ENCODE peak calls at places on chromosome 3, in six cellular contexts. One of them, this sample, is unnamed.

GRCh38 chr3:138434276-138434874 is at the start of gene ESYT3:
- DNase-seq in HFFc6: no peak
- DNase-seq in anterior cingulate cortex: no peak
- DNase-seq in Peyer's patch: no peak
- DNase-seq in kidney glomerular epithelial cell: peak
- DNase-seq in WERI-Rb-1: no peak
- DNase-seq in this sample: peak

GRCh38 chr3:113287111-113287817 is 75.9 kb downstream of the BOC start:
- DNase-seq in HFFc6: peak
- DNase-seq in anterior cingulate cortex: no peak
- DNase-seq in Peyer's patch: no peak
- DNase-seq in kidney glomerular epithelial cell: peak
- DNase-seq in WERI-Rb-1: no peak
- DNase-seq in this sample: peak

GRCh38 chr3:28244471-28244870 is 3.1 kb downstream of the CMC1 start:
- DNase-seq in HFFc6: no peak
- DNase-seq in anterior cingulate cortex: no peak
- DNase-seq in Peyer's patch: no peak
- DNase-seq in kidney glomerular epithelial cell: no peak
- DNase-seq in WERI-Rb-1: no peak
- DNase-seq in this sample: no peak

GRCh38 chr3:73656241-73656890 is 31.6 kb upstream of the PDZRN3 start:
- DNase-seq in HFFc6: peak
- DNase-seq in anterior cingulate cortex: no peak
- DNase-seq in Peyer's patch: no peak
- DNase-seq in kidney glomerular epithelial cell: no peak
- DNase-seq in WERI-Rb-1: no peak
- DNase-seq in this sample: no peak

GRCh38 chr3:101729586-101729985 is 5.2 kb downstream of the CEP97 start:
- DNase-seq in HFFc6: no peak
- DNase-seq in anterior cingulate cortex: no peak
- DNase-seq in Peyer's patch: no peak
- DNase-seq in kidney glomerular epithelial cell: no peak
- DNase-seq in WERI-Rb-1: no peak
- DNase-seq in this sample: no peak

GRCh38 chr3:6108957-6109356 is 752.0 kb upstream of the GRM7 start:
- DNase-seq in HFFc6: no peak
- DNase-seq in anterior cingulate cortex: no peak
- DNase-seq in Peyer's patch: no peak
- DNase-seq in kidney glomerular epithelial cell: no peak
- DNase-seq in WERI-Rb-1: no peak
- DNase-seq in this sample: no peak

GRCh38 chr3:62817678-62818077 is 57.5 kb downstream of the CADPS start:
- DNase-seq in HFFc6: no peak
- DNase-seq in anterior cingulate cortex: no peak
- DNase-seq in Peyer's patch: no peak
- DNase-seq in kidney glomerular epithelial cell: no peak
- DNase-seq in WERI-Rb-1: no peak
- DNase-seq in this sample: no peak

GRCh38 chr3:157327018-157327417 is 109.6 kb upstream of the PTX3 start:
- DNase-seq in HFFc6: peak
- DNase-seq in anterior cingulate cortex: no peak
- DNase-seq in Peyer's patch: no peak
- DNase-seq in kidney glomerular epithelial cell: no peak
- DNase-seq in WERI-Rb-1: no peak
- DNase-seq in this sample: no peak

GRCh38 chr3:110900583-110900982 is 171.0 kb upstream of the NECTIN3 start:
- DNase-seq in HFFc6: peak
- DNase-seq in anterior cingulate cortex: no peak
- DNase-seq in Peyer's patch: no peak
- DNase-seq in kidney glomerular epithelial cell: peak
- DNase-seq in WERI-Rb-1: no peak
- DNase-seq in this sample: no peak

GRCh38 chr3:152051501-152052404 is 178.3 kb downstream of the SUCNR1 start:
- DNase-seq in HFFc6: peak
- DNase-seq in anterior cingulate cortex: no peak
- DNase-seq in Peyer's patch: no peak
- DNase-seq in kidney glomerular epithelial cell: peak
- DNase-seq in WERI-Rb-1: no peak
- DNase-seq in this sample: no peak

GRCh38 chr3:169886671-169887070 is 16.9 kb upstream of the LRRC31 start:
- DNase-seq in HFFc6: peak
- DNase-seq in anterior cingulate cortex: peak
- DNase-seq in Peyer's patch: no peak
- DNase-seq in kidney glomerular epithelial cell: no peak
- DNase-seq in WERI-Rb-1: no peak
- DNase-seq in this sample: peak

GRCh38 chr3:16181361-16181760 is 6.9 kb downstream of the GALNT15 start:
- DNase-seq in HFFc6: peak
- DNase-seq in anterior cingulate cortex: no peak
- DNase-seq in Peyer's patch: no peak
- DNase-seq in kidney glomerular epithelial cell: no peak
- DNase-seq in WERI-Rb-1: no peak
- DNase-seq in this sample: no peak

GRCh38 chr3:59803269-59803668 is 753.4 kb upstream of the CFAP20DC start:
- DNase-seq in HFFc6: no peak
- DNase-seq in anterior cingulate cortex: no peak
- DNase-seq in Peyer's patch: no peak
- DNase-seq in kidney glomerular epithelial cell: no peak
- DNase-seq in WERI-Rb-1: no peak
- DNase-seq in this sample: no peak